ENCODE peak calls at places on chromosomes 5 and 9, in four cellular contexts. T is heart left ventricle, O is uterus, I is Peyer's patch. E is an unnamed sample.

GRCh38 chr5:56637321-56637920 is 177.9 kb upstream of the MAP3K1 start:
- DNase-seq in I (no peak), O (no peak), T (no peak), E (no peak)

GRCh38 chr9:20358201-20358600 is 264.1 kb downstream of the MLLT3 start:
- DNase-seq in I (no peak), T (no peak), O (no peak), E (no peak)

GRCh38 chr5:77847129-77847460 is 71.0 kb upstream of the TBCA start:
- DNase-seq in I (no peak), T (no peak), O (no peak), E (no peak)

GRCh38 chr5:178309271-178310008 is 76.8 kb upstream of the PHYKPL start:
- DNase-seq in O (no peak), T (no peak), I (no peak), E (no peak)

GRCh38 chr9:119453490-119453911 is 84.3 kb upstream of the BRINP1 start:
- DNase-seq in T (no peak), O (no peak), I (no peak), E (no peak)

GRCh38 chr5:103526164-103526915 is 36.2 kb downstream of the NUDT12 start:
- DNase-seq in T (no peak), O (no peak), I (no peak), E (no peak)

GRCh38 chr9:132694144-132694543 is 23.9 kb downstream of the GTF3C4 start:
- DNase-seq in I (no peak), T (no peak), O (no peak), E (no peak)

GRCh38 chr9:70517926-70518325 is 103.5 kb upstream of the KLF9 start:
- DNase-seq in O (no peak), I (no peak), T (no peak), E (no peak)

GRCh38 chr9:92911496-92912475 is 33.9 kb upstream of the ZNF484 start:
- DNase-seq in O (no peak), T (no peak), I (no peak), E (no peak)

GRCh38 chr5:167029488-167029887 is 1262.0 kb upstream of the WWC1 start:
- DNase-seq in T (no peak), I (no peak), O (no peak), E (no peak)

GRCh38 chr5:151464101-151464500 is 16.7 kb downstream of the SLC36A1 start:
- DNase-seq in T (no peak), O (no peak), I (no peak), E (no peak)
- TF ChIP-seq POLR2A in T (no peak), O (no peak), I (no peak), E (no peak)

GRCh38 chr9:72997387-72997995 is 44.6 kb upstream of the ALDH1A1 start:
- DNase-seq in O (no peak), I (peak; percentile 54), T (no peak), E (no peak)
- TF ChIP-seq POLR2A in O (no peak), I (no peak), T (no peak), E (no peak)

DNA sequence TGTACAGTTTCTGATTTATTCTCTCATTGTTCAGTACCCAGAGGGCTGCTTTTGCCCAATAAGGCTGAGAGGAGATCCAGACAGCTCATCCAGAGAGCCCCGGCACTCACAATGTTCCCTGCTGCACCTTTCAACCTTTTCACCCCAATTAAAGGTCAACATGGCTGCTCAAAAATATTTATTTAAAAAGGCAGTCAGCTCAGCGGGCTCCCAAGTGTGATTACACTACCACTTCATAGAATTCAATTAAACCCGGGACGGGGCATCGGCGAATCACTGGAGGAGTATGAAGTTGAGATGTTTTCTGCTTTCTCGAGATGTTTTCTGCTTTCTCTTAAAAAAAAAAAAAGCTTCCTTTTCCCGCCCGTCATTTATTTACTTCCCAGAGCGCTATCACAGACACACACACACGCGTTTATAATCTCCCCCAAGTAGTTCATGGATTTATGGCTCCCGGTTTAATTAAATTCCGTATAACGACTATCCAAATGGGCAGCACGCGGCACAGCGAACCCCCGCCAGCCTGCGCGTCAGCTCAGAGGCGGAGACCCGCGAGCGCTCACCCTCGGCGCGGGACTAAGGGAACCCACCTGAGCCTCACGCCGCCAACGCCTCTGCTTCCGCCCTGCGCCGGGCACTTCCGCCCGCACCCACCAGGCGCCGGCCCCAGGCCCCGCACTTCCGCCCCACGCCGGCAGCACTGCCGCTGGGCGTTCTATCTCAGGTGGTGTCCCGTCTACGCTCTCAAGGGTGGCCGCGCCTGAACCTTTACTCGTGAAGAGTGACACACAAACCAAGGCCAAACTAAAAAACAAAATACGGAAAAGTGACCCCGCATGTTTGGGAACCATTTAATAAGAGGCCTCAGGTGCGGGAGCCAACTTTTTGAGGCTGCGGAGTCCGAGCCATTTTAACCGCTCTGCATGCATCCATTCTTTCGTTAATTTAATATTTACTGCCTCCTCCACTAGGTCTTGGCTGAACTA is at the start of gene C5orf63:
- DNase-seq in I (peak; percentile 79), T (peak; percentile 67), O (peak; percentile 64), E (peak; percentile 78)
- TF ChIP-seq POLR2A in I (peak; percentile 23), T (no peak), O (no peak), E (peak; percentile 63)

GRCh38 chr5:39622281-39622680 is 197.5 kb upstream of the DAB2 start:
- DNase-seq in O (no peak), T (no peak), I (no peak), E (no peak)

GRCh38 chr5:39628348-39628747 is 203.6 kb upstream of the DAB2 start:
- DNase-seq in I (no peak), T (no peak), O (no peak), E (no peak)

GRCh38 chr5:39623291-39623865 is 198.6 kb upstream of the DAB2 start:
- DNase-seq in T (no peak), I (no peak), O (no peak), E (no peak)

GRCh38 chr5:39624890-39625289 is 200.1 kb upstream of the DAB2 start:
- DNase-seq in T (no peak), O (no peak), I (no peak), E (no peak)

GRCh38 chr5:39624268-39624886 is 199.6 kb upstream of the DAB2 start:
- DNase-seq in I (no peak), T (no peak), O (no peak), E (no peak)
- TF ChIP-seq POLR2A in I (no peak), T (no peak), O (no peak), E (no peak)

DNA sequence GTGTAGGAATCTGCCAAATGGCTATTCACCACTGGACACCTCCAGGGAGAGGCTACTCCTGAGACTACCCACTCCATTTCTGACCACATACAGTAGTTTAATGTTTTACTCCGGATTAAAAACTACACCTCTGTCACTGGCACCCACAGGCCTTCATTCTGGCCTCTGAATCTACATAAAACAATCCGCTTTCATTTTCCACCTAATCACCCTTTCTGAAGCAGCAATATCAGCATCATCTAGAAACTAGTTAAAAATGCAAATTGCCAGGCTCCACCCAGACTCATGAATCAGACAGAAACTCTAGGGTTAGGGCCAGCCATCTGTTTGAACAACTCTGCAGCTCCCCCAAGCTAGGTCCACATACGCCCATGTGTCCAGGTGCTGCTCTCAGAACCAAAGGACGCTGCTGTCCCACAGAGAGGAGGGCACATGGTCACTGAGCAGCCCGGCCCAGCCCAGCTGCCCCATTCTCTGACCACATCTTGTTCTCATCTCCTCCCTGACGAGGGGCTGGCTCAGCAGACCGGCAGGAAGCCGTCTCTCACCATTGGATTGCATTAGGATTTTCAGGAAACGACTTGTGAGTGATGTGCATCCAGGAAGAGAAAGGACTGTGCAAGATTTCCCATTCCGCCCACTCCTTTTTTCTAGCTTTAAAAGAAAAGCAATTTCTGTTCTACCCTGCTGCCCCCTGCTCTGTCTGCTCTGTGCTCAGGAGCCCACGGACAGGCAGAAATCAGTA is 34.7 kb downstream of the ADAM19 start:
- DNase-seq in O (peak; percentile 55), I (no peak), T (peak; percentile 73), E (peak; percentile 47)
- TF ChIP-seq POLR2A in O (no peak), I (no peak), T (no peak), E (no peak)

DNA sequence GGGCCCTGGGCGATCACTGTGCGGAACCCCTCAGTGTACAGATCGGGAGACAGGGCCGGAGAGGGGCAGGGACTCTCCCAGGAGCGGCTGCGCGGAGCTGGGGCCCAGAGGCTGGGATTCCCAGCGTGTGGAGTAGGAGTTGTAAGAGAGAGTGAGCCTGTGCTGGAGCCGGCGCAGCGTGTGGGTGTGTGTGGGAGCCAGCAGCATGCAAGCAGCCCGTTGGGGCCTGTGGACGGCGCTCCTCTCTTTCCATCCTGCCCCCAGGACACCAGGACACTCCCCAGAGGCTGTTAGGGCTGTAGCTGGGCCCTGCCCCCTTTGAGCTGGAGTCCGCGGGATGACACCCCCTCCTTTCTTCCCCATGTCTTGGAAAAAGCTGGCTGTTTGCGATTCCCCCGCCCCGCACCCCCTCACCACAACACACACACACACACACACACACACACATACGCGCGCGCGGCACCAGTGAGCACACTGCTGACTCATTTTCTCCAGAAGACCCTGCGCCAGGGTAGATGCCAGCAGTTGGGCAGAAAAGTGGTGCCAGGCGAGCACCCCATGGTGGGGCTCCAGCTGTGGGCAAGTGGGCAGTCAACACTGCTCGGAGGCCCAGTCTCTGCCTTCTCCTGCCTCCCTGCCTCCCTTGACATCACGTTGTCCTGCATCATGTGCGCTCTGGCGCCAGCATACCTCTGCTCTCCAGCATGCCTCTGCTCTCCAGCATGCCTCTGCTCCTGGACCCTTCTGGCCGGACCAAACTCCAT is 1.5 kb downstream of the COL27A1 start:
- DNase-seq in I (no peak), O (peak; percentile 80), T (peak; percentile 69), E (no peak)
- TF ChIP-seq POLR2A in I (no peak), O (no peak), T (no peak), E (no peak)

DNA sequence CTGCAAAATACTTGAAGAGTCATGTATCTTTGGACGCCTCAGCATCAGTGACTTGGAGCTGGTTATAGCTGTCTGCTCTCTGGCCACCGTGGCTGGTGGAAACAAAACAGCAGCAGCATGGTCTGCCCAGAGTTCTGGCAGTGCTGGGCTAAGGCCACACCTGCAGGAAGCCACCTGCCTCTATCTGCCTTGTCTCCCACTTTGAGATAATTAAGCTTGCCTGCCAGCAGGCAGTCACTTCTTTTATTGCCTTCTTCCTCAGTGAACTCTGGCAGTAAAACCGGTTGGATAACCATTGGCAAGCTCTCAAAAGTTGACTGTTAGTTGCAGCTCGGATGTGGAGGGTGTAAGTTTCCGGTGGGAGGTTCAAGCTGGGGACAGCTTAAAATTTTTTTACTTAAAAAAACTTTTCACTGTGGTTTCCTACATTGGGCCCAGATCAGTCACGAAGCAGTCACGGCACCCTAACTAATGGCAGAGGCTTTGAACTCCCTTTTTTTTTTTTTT is 4.9 kb downstream of the SMIM3 start:
- DNase-seq in O (peak; percentile 65), T (peak; percentile 57), I (peak; percentile 72), E (no peak)
- TF ChIP-seq POLR2A in O (no peak), T (no peak), I (peak; percentile 61), E (no peak)